ENCODE peak calls at places on chromosome 19, in eight cellular contexts. S is cardiac muscle cell; T is effector memory CD4-positive, alpha-beta T cell; L is stimulated activated CD8-positive, alpha-beta memory T cell treated with anti-CD3 and anti-CD28 coated beads, Interleukin-4, amount 100 ng/mL, for 4 hours; P is activated CD4-positive, alpha-beta T cell treated with anti-CD3 and anti-CD28 coated beads, Interleukin-2, amount 50 U/mL, for 1 hour; O is AML-193; H is Right ventricle myocardium superior; C is activated B cell treated with CpG ODN at 0.5 μM for 24 hours. M is an unnamed sample.

GRCh38 chr19:39499932-39500331 is 1.2 kb downstream of the DLL3 start:
- DNase-seq in S (no peak), T (no peak), L (no peak), P (no peak), O (no peak), H (no peak), C (no peak), M (no peak)

GRCh38 chr19:53876651-53877224 is 5.3 kb upstream of the PRKCG start:
- DNase-seq in S (no peak), T (no peak), L (no peak), P (peak; percentile 27), O (no peak), H (peak; percentile 10), C (no peak), M (no peak)

GRCh38 chr19:49502866-49503581 is 6.8 kb downstream of the RPS11 start:
- DNase-seq in S (peak; percentile 94), T (no peak), L (no peak), P (peak; percentile 50), O (peak; percentile 25), H (no peak), C (no peak), M (no peak)

GRCh38 chr19:41298327-41298964 is 11.5 kb upstream of the CCDC97 start:
- DNase-seq in S (peak; percentile 85), T (peak; percentile 53), L (no peak), P (peak; percentile 61), O (no peak), H (peak; percentile 90), C (no peak), M (no peak)

GRCh38 chr19:42461700-42462324 is 19.1 kb upstream of the CXCL17 start:
- DNase-seq in S (no peak), T (no peak), L (no peak), P (no peak), O (no peak), H (no peak), C (no peak), M (no peak)

GRCh38 chr19:10726268-10726667 is 8.4 kb downstream of the DNM2 start:
- DNase-seq in S (no peak), T (no peak), L (no peak), P (no peak), O (no peak), H (no peak), C (no peak), M (no peak)

GRCh38 chr19:30448386-30449130 is 76.4 kb downstream of the ZNF536 start:
- DNase-seq in S (no peak), T (no peak), L (no peak), P (no peak), O (no peak), H (no peak), C (no peak), M (no peak)

GRCh38 chr19:35449347-35450043 is 1.4 kb downstream of the FFAR2 start:
- DNase-seq in S (no peak), T (no peak), L (no peak), P (no peak), O (no peak), H (no peak), C (no peak), M (no peak)

GRCh38 chr19:57558525-57558924 is 1.1 kb downstream of the ZNF550 start:
- DNase-seq in S (peak; percentile 23), T (no peak), L (no peak), P (no peak), O (peak; percentile 19), H (no peak), C (no peak), M (no peak)

GRCh38 chr19:46133101-46133627 is 8.7 kb upstream of the IGFL3 start:
- DNase-seq in S (peak; percentile 92), T (no peak), L (no peak), P (no peak), O (no peak), H (no peak), C (no peak), M (no peak)

GRCh38 chr19:6710273-6711077 is 10.0 kb downstream of the C3 start:
- DNase-seq in S (no peak), T (no peak), L (no peak), P (no peak), O (no peak), H (no peak), C (no peak), M (no peak)

GRCh38 chr19:16218851-16219250 is 21.1 kb downstream of the AP1M1 start:
- DNase-seq in S (no peak), T (no peak), L (no peak), P (no peak), O (no peak), H (no peak), C (no peak), M (no peak)

GRCh38 chr19:38101723-38102122 is 122.3 kb downstream of the DPF1 start:
- DNase-seq in S (no peak), T (no peak), L (no peak), P (no peak), O (no peak), H (no peak), C (no peak), M (no peak)

GRCh38 chr19:18920400-18920799 is 885 bp downstream of the DDX49 start:
- DNase-seq in S (no peak), T (no peak), L (no peak), P (no peak), O (no peak), H (no peak), C (no peak), M (no peak)